ENCODE peak calls at places on chromosomes 11 and 22, in nine cellular contexts. Y, R, W, B, A, K, D, M and E are unnamed samples. For H3K4me1 and H3K9me3, the result is how much of the 10 kb centered on the place peaks cover.

GRCh38 chr22:46297151-46297819 is 615 bp downstream of the GTSE1 start:
- DNase-seq in A (peak), W (no peak), Y (no peak), R (peak), D (no peak), M (no peak), B (no peak), K (no peak), E (peak)

GRCh38 chr11:126607374-126607773 is 251.9 kb downstream of the ST3GAL4 start:
- DNase-seq in M (peak), B (peak), K (peak), A (no peak), D (peak), R (peak), Y (peak), W (no peak), E (no peak)

GRCh38 chr11:64553554-64554201 is 37.3 kb upstream of the SLC22A12 start:
- DNase-seq in K (peak), Y (peak), A (peak), B (peak), W (no peak), M (peak), D (peak), R (peak), E (no peak)

GRCh38 chr11:121950160-121950559 is 165.9 kb downstream of the BLID start:
- DNase-seq in R (no peak), D (no peak), K (no peak), B (no peak), M (no peak), A (no peak), W (no peak), Y (no peak), E (no peak)

GRCh38 chr11:95849087-95849825 is 59.0 kb downstream of the CEP57 start:
- DNase-seq in B (no peak), M (peak), R (peak), W (no peak), K (peak), Y (peak), D (peak), A (peak), E (peak)

GRCh38 chr11:64726211-64726641 is 3.2 kb upstream of the NRXN2 start:
- DNase-seq in B (no peak), R (no peak), M (no peak), Y (no peak), K (no peak), W (no peak), A (no peak), D (no peak), E (no peak)

GRCh38 chr22:37664249-37665101 is 6.0 kb downstream of the PDXP start:
- DNase-seq in A (no peak), M (no peak), Y (no peak), W (no peak), B (peak), K (no peak), R (no peak), D (peak), E (no peak)

GRCh38 chr11:121965330-121965729 is 150.7 kb downstream of the BLID start:
- DNase-seq in A (peak), W (no peak), Y (no peak), K (peak), M (no peak), D (no peak), B (no peak), R (peak), E (no peak)

GRCh38 chr22:38572065-38572464 is 2.1 kb upstream of the DMC1 start:
- DNase-seq in B (no peak), D (peak), W (no peak), A (no peak), M (no peak), R (peak), K (no peak), Y (peak), E (no peak)

GRCh38 chr11:127639916-127640315 is 639.3 kb upstream of the KIRREL3 start:
- DNase-seq in R (peak), M (no peak), D (no peak), W (no peak), A (no peak), K (no peak), Y (no peak), B (no peak), E (no peak)

GRCh38 chr11:44693654-44694119 is 33.1 kb upstream of the TSPAN18 start:
- DNase-seq in R (no peak), Y (no peak), D (no peak), M (no peak), A (no peak), W (no peak), K (no peak), B (no peak), E (no peak)

GRCh38 chr11:118789501-118790356 is 1.2 kb downstream of the DDX6 start:
- DNase-seq in R (peak), K (no peak), M (no peak), Y (peak), W (no peak), D (no peak), A (no peak), B (no peak), E (no peak)

GRCh38 chr11:78192911-78193341 is 4.2 kb downstream of the USP35 start:
- DNase-seq in B (no peak), A (no peak), K (peak), Y (no peak), R (no peak), D (no peak), W (no peak), M (no peak), E (no peak)

GRCh38 chr22:36757608-36758220 is 18.2 kb downstream of the IFT27 start:
- DNase-seq in R (peak), K (peak), W (peak), D (peak), M (no peak), A (peak), Y (peak), B (peak), E (peak)

GRCh38 chr11:61333638-61334433 is 808 bp downstream of the TKFC start:
- DNase-seq in B (no peak), R (peak), Y (no peak), K (no peak), A (no peak), W (no peak), D (no peak), M (no peak), E (no peak)

GRCh38 chr11:10601722-10602281 is 33.3 kb upstream of the LYVE1 start:
- DNase-seq in B (no peak), W (no peak), Y (no peak), K (peak), D (no peak), R (no peak), M (no peak), A (no peak), E (peak)

GRCh38 chr11:67998150-67999045 is 5.5 kb downstream of the UNC93B1 start:
- DNase-seq in M (no peak), A (no peak), R (no peak), B (no peak), Y (no peak), W (no peak), D (peak), K (no peak), E (peak)

GRCh38 chr22:45007247-45007945 is 2.4 kb downstream of the PHF21B start:
- DNase-seq in D (no peak), W (no peak), A (peak), M (no peak), R (peak), K (no peak), Y (peak), B (no peak), E (no peak)

GRCh38 chr11:128956401-128957203 is 13.9 kb upstream of the TP53AIP1 start:
- DNase-seq in D (peak), M (peak), R (peak), W (no peak), Y (peak), A (no peak), B (no peak), K (no peak), E (no peak)

GRCh38 chr11:7587712-7588111 is 73.9 kb downstream of the PPFIBP2 start:
- DNase-seq in R (no peak), M (no peak), D (no peak), B (no peak), K (no peak), W (no peak), Y (no peak), A (no peak), E (no peak)

GRCh38 chr11:2885676-2886081 is at the start of gene CDKN1C:
- DNase-seq in A (peak), M (no peak), R (peak), Y (peak), W (no peak), D (peak), B (peak), K (peak), E (peak)

GRCh38 chr11:127632971-127633680 is 632.6 kb upstream of the KIRREL3 start:
- DNase-seq in M (no peak), A (no peak), D (no peak), B (no peak), Y (no peak), R (no peak), W (no peak), K (no peak), E (no peak)

GRCh38 chr22:50112151-50113118 is 22.6 kb downstream of the MOV10L1 start:
- DNase-seq in A (no peak), Y (no peak), W (no peak), R (no peak), D (no peak), M (no peak), B (no peak), K (peak), E (no peak)

GRCh38 chr11:47249378-47249715 is 733 bp upstream of the ACP2 start:
- DNase-seq in R (no peak), A (no peak), D (no peak), W (no peak), K (no peak), Y (no peak), M (no peak), B (no peak), E (no peak)

GRCh38 chr22:18110194-18110943 is at the start of gene TUBA8:
- DNase-seq in Y (peak), A (peak), D (peak), K (peak), B (no peak), W (no peak), R (peak), M (no peak), E (no peak)

GRCh38 chr22:34776827-34777226 is 289.1 kb upstream of the ISX start:
- DNase-seq in A (no peak), Y (no peak), B (no peak), M (no peak), R (no peak), D (no peak), K (no peak), W (no peak), E (no peak)

GRCh38 chr11:126319374-126319740 is 15.5 kb downstream of the DCPS start:
- DNase-seq in A (no peak), B (no peak), R (no peak), M (no peak), W (no peak), Y (no peak), K (no peak), D (no peak), E (no peak)

GRCh38 chr22:42343551-42344081 is 73.2 kb upstream of the TCF20 start:
- DNase-seq in W (no peak), R (peak), Y (no peak), D (no peak), A (peak), B (no peak), K (no peak), M (no peak), E (no peak)

DNA sequence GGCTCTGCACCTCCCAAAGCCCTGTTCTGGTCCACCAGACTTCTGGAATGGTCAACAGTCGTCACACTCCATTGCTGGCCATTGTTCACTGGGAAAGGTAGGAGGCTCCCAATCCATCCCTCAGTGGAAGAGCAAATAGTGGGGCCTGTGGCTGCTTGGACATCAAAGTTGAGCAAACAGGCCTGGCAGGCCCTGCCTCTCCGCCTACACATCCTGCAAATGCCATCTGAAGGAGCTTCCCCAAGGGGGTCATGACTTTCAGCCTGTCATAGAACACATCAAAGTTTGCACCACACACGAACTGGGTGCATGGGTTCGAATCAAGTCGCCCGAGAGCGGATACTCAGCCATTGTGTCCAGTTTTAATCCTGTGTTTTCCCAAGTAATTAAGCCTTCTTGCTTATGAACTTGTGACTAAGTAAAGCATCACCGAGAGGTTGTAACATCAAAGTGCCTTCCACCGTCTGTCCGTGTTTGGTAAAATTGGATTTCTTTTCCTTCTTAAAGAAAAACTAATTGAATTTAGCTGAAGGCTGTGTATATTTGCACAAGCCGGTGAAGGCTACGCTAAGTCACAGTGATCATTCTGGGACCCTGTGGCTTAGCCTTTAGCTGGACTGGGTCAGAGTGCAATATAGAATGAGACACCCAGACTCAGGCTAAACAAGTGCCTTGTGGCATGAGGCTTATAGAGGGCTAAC is 36.1 kb downstream of the CLPB start:
- DNase-seq in Y (no peak), R (no peak), W (no peak), D (no peak), K (no peak), A (no peak), B (no peak), M (no peak), E (no peak)
- H3K27ac ChIP-seq in Y (no peak), R (no peak), W (no peak), D (no peak), K (no peak), A (no peak), B (no peak), M (no peak), E (no peak)

GRCh38 chr11:120337133-120337895 is 1.1 kb downstream of the ARHGEF12 start:
- DNase-seq in Y (peak), R (peak), D (peak), M (no peak), W (no peak), A (peak), K (peak), B (no peak), E (no peak)
- H3K4me1 ChIP-seq in Y (under half), R (under half), D (half or more), M (under half), W (under half), A (under half), K (under half), B (under half), E (half or more)

GRCh38 chr22:48669226-48669625 is 1158.4 kb downstream of the BRD1 start:
- DNase-seq in B (no peak), Y (no peak), M (no peak), K (no peak), R (peak), D (no peak), W (no peak), A (no peak), E (no peak)
- H3K9me3 ChIP-seq in B (under half), Y (under half), M (under half), K (under half), R (under half), D (under half), W (under half), A (under half), E (under half)

GRCh38 chr22:21819183-21819770 is 48.2 kb downstream of the MAPK1 start:
- DNase-seq in A (no peak), R (no peak), Y (no peak), W (no peak), B (no peak), D (no peak), M (no peak), K (no peak), E (no peak)
- H3K27ac ChIP-seq in A (no peak), R (no peak), Y (no peak), W (no peak), B (no peak), D (no peak), M (no peak), K (no peak), E (peak)

DNA sequence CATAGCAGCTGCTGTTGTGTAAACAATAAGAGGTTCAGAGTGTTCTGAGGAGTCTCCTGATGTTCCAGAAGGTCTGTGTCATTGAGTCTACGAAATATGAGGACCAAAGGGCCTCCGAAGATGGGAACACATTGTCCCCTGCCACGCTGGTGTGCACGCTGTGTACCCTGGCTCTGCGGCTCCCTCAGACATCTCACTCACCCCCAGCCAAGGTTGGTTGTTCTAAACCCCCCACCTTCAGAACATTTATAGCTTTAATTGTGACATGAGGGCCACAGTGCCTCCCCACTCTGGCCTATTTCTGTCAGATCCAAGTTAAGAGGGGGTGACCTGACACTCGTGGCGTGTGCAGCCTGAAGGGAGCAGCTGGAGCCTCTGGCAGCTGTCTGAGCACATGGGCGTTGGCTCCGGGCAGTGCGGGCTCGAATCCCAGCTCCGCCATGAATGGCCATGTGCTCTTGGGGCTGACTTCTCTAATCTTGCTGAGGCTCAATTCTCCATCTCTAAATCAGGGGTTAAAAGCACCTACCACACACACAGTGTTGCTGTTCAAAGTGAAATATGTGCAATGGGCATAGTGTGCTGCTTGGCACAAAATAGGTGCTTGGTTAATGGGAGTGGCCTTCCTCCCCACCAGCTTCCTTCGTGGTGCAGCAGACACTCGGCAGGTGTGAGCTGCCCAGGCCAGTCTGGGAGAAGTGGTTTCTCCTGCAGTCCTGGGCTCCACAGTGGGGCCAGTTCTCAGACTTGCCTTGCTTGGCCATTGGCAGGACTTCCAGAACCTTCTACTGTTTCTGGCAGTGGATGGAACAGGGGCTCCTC is 39.7 kb upstream of the MICAL2 start:
- DNase-seq in Y (no peak), M (no peak), K (no peak), W (no peak), B (no peak), R (no peak), A (no peak), D (peak), E (no peak)
- H3K4me1 ChIP-seq in Y (under half), M (under half), K (under half), W (under half), B (under half), R (under half), A (under half), D (under half), E (under half)

GRCh38 chr22:31288496-31289235 is 3.6 kb downstream of the PIK3IP1 start:
- DNase-seq in W (no peak), D (no peak), B (no peak), Y (no peak), M (no peak), A (no peak), K (no peak), R (no peak), E (no peak)

GRCh38 chr22:31291403-31291715 is 929 bp downstream of the PIK3IP1 start:
- DNase-seq in W (no peak), B (no peak), M (no peak), R (no peak), D (no peak), A (no peak), Y (no peak), K (no peak), E (no peak)

GRCh38 chr22:31291716-31292644 is at the start of gene PIK3IP1:
- DNase-seq in D (peak), M (peak), K (peak), Y (peak), W (peak), A (peak), B (peak), R (peak), E (peak)

GRCh38 chr22:31289335-31289734 is 3.0 kb downstream of the PIK3IP1 start:
- DNase-seq in Y (no peak), B (no peak), D (peak), M (no peak), A (no peak), R (no peak), K (no peak), W (no peak), E (no peak)

DNA sequence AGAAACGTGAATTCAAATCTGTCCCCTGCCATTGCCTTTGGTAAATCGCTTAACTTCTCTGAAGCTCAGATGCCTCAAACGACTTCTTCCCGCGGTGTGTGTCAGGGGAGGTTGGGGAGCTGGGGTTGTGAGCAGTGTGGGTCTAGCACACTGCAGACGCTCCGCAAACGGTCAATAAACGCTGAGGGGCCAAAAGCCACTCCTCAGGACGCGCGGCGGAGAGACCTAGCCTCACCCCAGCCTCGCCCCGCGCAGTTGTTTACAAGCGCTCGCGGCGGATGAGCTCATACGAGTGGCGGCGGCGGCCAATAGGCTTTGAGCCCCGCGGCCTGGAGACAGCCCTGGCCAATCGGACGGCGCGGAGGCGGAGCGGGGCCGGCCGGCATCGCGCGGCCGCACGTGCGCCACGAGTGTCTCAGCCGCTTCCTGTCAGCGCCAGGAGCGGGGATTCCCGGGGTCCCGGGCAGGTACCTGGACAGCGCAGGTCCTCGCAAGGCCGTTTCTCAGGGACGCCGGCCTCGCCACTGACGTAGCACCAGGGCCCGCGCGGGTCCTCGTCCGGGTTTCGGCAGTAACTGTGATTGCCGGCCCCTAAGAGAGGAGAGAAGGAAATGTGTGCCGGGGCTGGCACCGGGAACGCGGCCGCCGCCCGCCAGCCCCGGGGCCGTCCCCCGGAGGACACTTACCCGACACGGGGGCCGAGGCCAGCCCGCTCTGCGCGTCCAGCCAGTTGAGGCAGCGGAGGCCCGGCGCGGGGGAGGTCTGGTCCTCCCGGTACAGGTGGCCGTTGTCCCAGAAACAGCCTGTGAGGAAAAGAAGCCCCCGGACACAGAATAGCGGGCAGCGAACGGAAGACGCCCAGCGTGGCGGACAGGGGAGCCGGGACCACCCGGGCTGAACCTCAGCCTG is 1.5 kb downstream of the PIK3IP1 start:
- DNase-seq in W (peak), B (peak), K (peak), D (peak), R (peak), Y (peak), M (peak), A (peak), E (peak)
- H3K9me3 ChIP-seq in W (under half), B (under half), K (under half), D (under half), R (under half), Y (under half), M (under half), A (under half), E (under half)

GRCh38 chr11:94132152-94132558 is 3.5 kb downstream of the PANX1 start:
- DNase-seq in Y (no peak), B (no peak), D (peak), R (no peak), K (peak), A (peak), W (no peak), M (no peak), E (no peak)
- H3K27ac ChIP-seq in Y (no peak), B (no peak), D (peak), R (no peak), K (no peak), A (no peak), W (peak), M (no peak), E (no peak)